ENCODE peak calls at places on chromosome 3, in nine cellular contexts. E, Y, P, J, F, Q, R, W and X are unnamed samples.

GRCh38 chr3:100006570-100007271 is 107.6 kb downstream of the FILIP1L start:
- DNase-seq in E (no peak), J (no peak), Q (no peak), W (no peak), F (no peak), Y (no peak), R (no peak), P (no peak), X (peak; percentile 75)

GRCh38 chr3:113200946-113201345 is 10.4 kb upstream of the BOC start:
- DNase-seq in F (no peak), P (no peak), E (no peak), W (no peak), R (no peak), Y (no peak), Q (no peak), J (no peak), X (no peak)

GRCh38 chr3:64488938-64489337 is 198.9 kb downstream of the ADAMTS9 start:
- DNase-seq in E (no peak), R (no peak), J (no peak), W (no peak), F (no peak), P (no peak), Q (no peak), Y (no peak), X (no peak)

GRCh38 chr3:66432767-66433521 is 67.9 kb downstream of the LRIG1 start:
- DNase-seq in Y (no peak), F (no peak), J (no peak), E (no peak), P (no peak), R (no peak), Q (peak; percentile 62), W (no peak), X (no peak)

GRCh38 chr3:134487406-134487805 is 1.5 kb downstream of the CEP63 start:
- DNase-seq in E (no peak), R (no peak), W (no peak), Q (no peak), P (peak; percentile 58), F (peak; percentile 60), J (no peak), Y (no peak), X (no peak)

GRCh38 chr3:97613139-97613538 is 151.4 kb upstream of the ARL6 start:
- DNase-seq in J (no peak), W (no peak), Q (no peak), F (no peak), R (no peak), Y (no peak), E (no peak), P (no peak), X (no peak)

GRCh38 chr3:84987709-84988504 is 29.1 kb downstream of the CADM2 start:
- DNase-seq in W (no peak), F (no peak), J (no peak), Q (no peak), P (no peak), R (no peak), Y (no peak), E (no peak), X (peak; percentile 0)

GRCh38 chr3:126349611-126350501 is 7.4 kb downstream of the KLF15 start:
- DNase-seq in W (no peak), J (no peak), P (no peak), Q (peak; percentile 65), Y (no peak), E (peak; percentile 39), R (no peak), F (no peak), X (no peak)

GRCh38 chr3:41327718-41328117 is 128.4 kb downstream of the CTNNB1 start:
- DNase-seq in Q (no peak), R (no peak), Y (no peak), W (no peak), P (no peak), F (no peak), E (no peak), J (no peak), X (no peak)

GRCh38 chr3:83003917-83004316 is 1242.5 kb upstream of the GBE1 start:
- DNase-seq in P (no peak), Y (no peak), W (no peak), E (no peak), Q (no peak), F (no peak), R (no peak), J (no peak), X (no peak)

GRCh38 chr3:156036258-156037053 is 83.9 kb upstream of the KCNAB1 start:
- DNase-seq in R (no peak), W (no peak), Y (no peak), J (no peak), Q (no peak), F (no peak), P (no peak), E (no peak), X (no peak)

GRCh38 chr3:143895805-143896204 is 47.5 kb upstream of the SLC9A9 start:
- DNase-seq in Q (no peak), F (peak; percentile 11), W (no peak), P (no peak), J (no peak), Y (no peak), R (no peak), E (no peak), X (peak; percentile 39)

GRCh38 chr3:8607285-8608040 is 37.1 kb downstream of the SSUH2 start:
- DNase-seq in Y (no peak), Q (peak; percentile 85), J (peak; percentile 65), P (no peak), E (no peak), R (no peak), F (no peak), W (peak; percentile 59), X (peak; percentile 93)
- TF ChIP-seq CTCF in Y (peak; percentile 26), Q (peak; percentile 90), J (no peak), P (no peak), E (peak; percentile 60), R (peak; percentile 67), F (peak; percentile 25), W (peak; percentile 81), X (peak; percentile 82)

GRCh38 chr3:182490601-182491485 is 302.5 kb upstream of the ATP11B start:
- DNase-seq in F (no peak), J (no peak), E (no peak), Y (peak; percentile 23), R (no peak), Q (no peak), W (no peak), P (peak; percentile 10), X (peak; percentile 4)
- TF ChIP-seq CTCF in F (peak; percentile 46), J (no peak), E (no peak), Y (peak; percentile 43), R (no peak), Q (no peak), W (no peak), P (no peak), X (no peak)

DNA sequence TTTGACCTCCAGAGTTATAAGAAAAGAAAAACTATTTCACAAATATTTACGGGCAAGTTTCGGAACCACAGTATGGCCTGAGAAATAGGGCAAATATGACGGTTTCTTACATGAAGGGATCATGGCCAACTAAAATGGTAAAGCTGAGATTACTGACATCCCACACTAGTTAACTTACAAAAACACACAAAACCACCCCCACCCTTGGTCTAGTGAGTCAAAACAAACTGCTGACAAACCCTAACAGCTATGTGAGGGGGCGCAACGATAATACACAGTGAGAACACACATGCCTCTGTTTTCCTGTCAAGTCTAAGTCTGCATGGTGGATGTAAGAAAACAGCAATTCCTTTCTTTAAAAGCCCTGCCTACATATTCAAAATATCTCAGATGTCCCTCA is 32.3 kb downstream of the CBLB start:
- DNase-seq in Q (no peak), R (no peak), J (no peak), P (peak; percentile 40), Y (no peak), E (no peak), F (peak; percentile 43), W (peak; percentile 75), X (peak; percentile 37)
- TF ChIP-seq CTCF in Q (no peak), R (no peak), J (no peak), P (no peak), Y (no peak), E (no peak), F (no peak), W (no peak), X (no peak)

DNA sequence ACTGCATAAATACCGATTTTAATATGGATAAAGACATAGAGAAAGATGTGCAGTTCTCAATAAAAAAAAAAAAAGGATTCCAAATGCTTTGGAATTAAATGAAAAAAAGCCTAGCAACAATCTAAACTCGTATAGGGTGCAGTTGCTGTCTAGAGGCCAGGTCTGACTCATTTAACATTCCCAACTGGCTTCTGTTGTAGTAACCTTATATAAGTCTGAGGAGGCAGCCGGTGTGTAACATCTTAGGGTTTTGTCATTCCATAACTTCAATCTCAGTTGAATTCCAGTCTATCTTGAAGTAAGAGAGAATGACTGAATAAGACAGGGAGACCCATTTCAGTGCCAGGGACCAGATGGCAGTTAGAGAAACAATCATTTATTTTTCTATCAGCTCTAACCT is 6.5 kb downstream of the PDCD10 start:
- DNase-seq in F (no peak), J (no peak), E (no peak), W (no peak), P (no peak), Q (no peak), Y (no peak), R (no peak), X (peak; percentile 78)
- TF ChIP-seq CTCF in F (no peak), J (no peak), E (no peak), W (no peak), P (no peak), Q (no peak), Y (no peak), R (no peak), X (no peak)

DNA sequence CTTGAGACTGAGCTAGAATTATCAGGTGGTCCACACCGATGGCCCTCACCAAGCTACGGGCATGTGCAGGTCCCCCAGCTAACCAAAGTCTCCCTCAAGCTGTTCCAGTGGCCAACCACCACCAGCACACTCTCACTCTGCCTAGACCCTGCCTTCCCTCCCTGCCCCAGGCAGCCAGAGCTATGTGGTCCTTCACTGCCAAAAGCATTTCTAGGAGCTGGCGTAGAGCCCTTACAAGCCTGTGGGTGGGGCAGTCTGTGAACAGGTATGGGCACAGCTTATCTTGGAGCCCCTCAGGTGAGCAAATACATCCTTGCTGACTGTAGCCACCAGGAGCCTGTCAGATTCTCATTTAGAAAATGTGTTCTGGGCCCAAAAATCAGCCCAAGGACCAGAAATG is 159.8 kb upstream of the PPP2R3A start:
- DNase-seq in J (no peak), E (no peak), F (no peak), Q (no peak), P (no peak), R (no peak), Y (no peak), W (no peak), X (no peak)
- TF ChIP-seq CTCF in J (no peak), E (no peak), F (no peak), Q (no peak), P (no peak), R (no peak), Y (no peak), W (no peak), X (no peak)